ENCODE peak calls at places on chromosome X, in four cellular contexts. G is DND-41, V is astrocyte, F is GF-D8. H is an unnamed sample.

GRCh38 chrX:30572678-30573077 is 4.9 kb downstream of the TASL start:
- DNase-seq in V (no peak), F (no peak), G (no peak), H (no peak)

GRCh38 chrX:100802843-100803242 is 17.3 kb upstream of the CSTF2 start:
- DNase-seq in V (no peak), G (no peak), F (no peak), H (no peak)

GRCh38 chrX:9767375-9767774 is 1.7 kb upstream of the GPR143 start:
- DNase-seq in F (no peak), V (no peak), G (peak; percentile 79), H (peak; percentile 60)

GRCh38 chrX:49793686-49794085 is 35.4 kb upstream of the PAGE4 start:
- DNase-seq in G (no peak), F (no peak), V (no peak), H (no peak)

GRCh38 chrX:46777971-46778810 is 19.3 kb upstream of the SLC9A7 start:
- DNase-seq in G (no peak), F (no peak), V (peak; percentile 59), H (no peak)

GRCh38 chrX:68133181-68133580 is 300.1 kb downstream of the OPHN1 start:
- DNase-seq in G (no peak), F (no peak), V (no peak), H (no peak)

GRCh38 chrX:70129811-70130210 is 3.4 kb upstream of the IGBP1 start:
- DNase-seq in V (no peak), F (no peak), G (no peak), H (no peak)

GRCh38 chrX:17737707-17738001 is 361 bp downstream of the SCML1 start:
- DNase-seq in F (no peak), G (no peak), V (no peak), H (no peak)

GRCh38 chrX:150032742-150033141 is 94.5 kb upstream of the EOLA2 start:
- DNase-seq in V (peak; percentile 44), F (no peak), G (no peak), H (no peak)

GRCh38 chrX:46953597-46953996 is 41.4 kb downstream of the JADE3 start:
- DNase-seq in F (peak; percentile 42), G (no peak), V (no peak), H (no peak)